ENCODE peak calls at places on chromosomes 4 and X, in eight cellular contexts. E, S, Y, W, G, A, F and L are unnamed samples.

GRCh38 chr4:74675673-74676279 is 118.5 kb downstream of the BTC start:
- DNase-seq in Y (no peak), A (no peak), S (peak), W (no peak), E (peak), F (no peak), G (peak), L (no peak)

GRCh38 chr4:28558871-28559270 is 1698.2 kb downstream of the STIM2 start:
- DNase-seq in E (no peak), S (no peak), W (no peak), A (no peak), F (no peak), G (no peak), Y (no peak), L (no peak)

GRCh38 chrX:15579778-15580747 is 20.7 kb downstream of the ACE2 start:
- DNase-seq in E (no peak), F (peak), A (no peak), W (no peak), G (no peak), S (no peak), Y (peak), L (peak)

GRCh38 chr4:18684932-18685331 is 663.4 kb upstream of the LCORL start:
- DNase-seq in G (no peak), F (no peak), S (no peak), E (no peak), Y (no peak), A (no peak), W (no peak), L (no peak)

GRCh38 chrX:133215747-133216146 is 2.4 kb downstream of the TFDP3 start:
- DNase-seq in A (peak), E (peak), W (no peak), S (no peak), F (no peak), Y (no peak), G (no peak), L (no peak)

GRCh38 chr4:122747068-122747467 is 14.6 kb downstream of the BBS12 start:
- DNase-seq in S (no peak), E (no peak), G (no peak), A (no peak), W (no peak), F (no peak), Y (no peak), L (no peak)

GRCh38 chrX:115344885-115345653 is 55.6 kb downstream of the LUZP4 start:
- DNase-seq in S (no peak), A (peak), E (peak), F (peak), G (peak), Y (peak), W (no peak), L (peak)

GRCh38 chr4:26404597-26405323 is 83.9 kb downstream of the RBPJ start:
- DNase-seq in S (no peak), Y (no peak), G (no peak), E (no peak), A (no peak), W (no peak), F (no peak), L (no peak)

GRCh38 chrX:69093960-69094935 is 71.0 kb downstream of the PJA1 start:
- DNase-seq in F (no peak), W (no peak), E (peak), Y (no peak), G (no peak), S (no peak), A (peak), L (no peak)

GRCh38 chr4:116066711-116067245 is 953.4 kb upstream of the NDST4 start:
- DNase-seq in A (peak), W (no peak), Y (no peak), G (no peak), F (no peak), E (no peak), S (no peak), L (no peak)

GRCh38 chr4:138841341-138841740 is 174.2 kb upstream of the NOCT start:
- DNase-seq in S (no peak), G (no peak), Y (no peak), A (no peak), E (no peak), W (no peak), F (no peak), L (no peak)

GRCh38 chr4:2273657-2274319 is 11.9 kb upstream of the MXD4 start:
- DNase-seq in W (no peak), G (no peak), S (no peak), F (no peak), A (no peak), E (no peak), Y (peak), L (no peak)

GRCh38 chr4:106032851-106033286 is 137.6 kb downstream of the NPNT start:
- DNase-seq in S (no peak), W (no peak), Y (peak), F (no peak), E (no peak), G (no peak), A (no peak), L (no peak)

GRCh38 chr4:156941940-156942548 is 29.6 kb downstream of the PDGFC start:
- DNase-seq in E (no peak), W (no peak), A (peak), F (peak), G (no peak), Y (peak), S (peak), L (peak)

GRCh38 chrX:43840265-43840664 is 42.0 kb downstream of the MAOB start:
- DNase-seq in A (no peak), G (no peak), Y (no peak), W (no peak), F (no peak), S (no peak), E (peak), L (no peak)

GRCh38 chr4:28251831-28252230 is 1391.2 kb downstream of the STIM2 start:
- DNase-seq in S (no peak), W (no peak), Y (no peak), A (no peak), E (no peak), G (no peak), F (no peak), L (no peak)

GRCh38 chr4:124177647-124178425 is 534.7 kb downstream of the ANKRD50 start:
- DNase-seq in A (no peak), F (no peak), E (no peak), S (no peak), Y (no peak), G (no peak), W (no peak), L (no peak)

GRCh38 chr4:2871911-2872310 is 28.3 kb downstream of the ADD1 start:
- DNase-seq in Y (no peak), S (no peak), G (no peak), W (no peak), E (no peak), A (no peak), F (no peak), L (no peak)

GRCh38 chrX:40167240-40168182 is 69.8 kb upstream of the BCOR start:
- DNase-seq in E (no peak), Y (peak), W (no peak), A (peak), G (no peak), F (no peak), S (no peak), L (peak)

GRCh38 chr4:123832173-123833026 is 435.8 kb downstream of the SPRY1 start:
- DNase-seq in G (no peak), Y (peak), W (no peak), A (no peak), F (no peak), E (no peak), S (no peak), L (peak)

GRCh38 chr4:110508827-110509446 is 33.0 kb downstream of the ENPEP start:
- DNase-seq in G (no peak), E (no peak), Y (no peak), F (no peak), A (no peak), S (no peak), W (no peak), L (no peak)

GRCh38 chr4:100450449-100450848 is 67.4 kb downstream of the EMCN start:
- DNase-seq in Y (no peak), S (no peak), F (no peak), G (no peak), W (no peak), E (no peak), A (no peak), L (no peak)

GRCh38 chr4:6974138-6974848 is 64.7 kb downstream of the TBC1D14 start:
- DNase-seq in A (peak), G (peak), W (peak), S (peak), Y (peak), F (peak), E (peak), L (peak)

GRCh38 chr4:144820115-144820514 is 174.2 kb downstream of the HHIP start:
- DNase-seq in E (no peak), G (no peak), F (no peak), Y (no peak), W (no peak), S (no peak), A (no peak), L (no peak)

GRCh38 chrX:13357925-13358324 is 38.1 kb upstream of the ATXN3L start:
- DNase-seq in A (no peak), G (no peak), F (no peak), S (no peak), Y (no peak), E (peak), W (no peak), L (no peak)

GRCh38 chr4:17718471-17718870 is 63.0 kb downstream of the FAM184B start:
- DNase-seq in W (no peak), Y (no peak), G (no peak), S (no peak), F (no peak), A (no peak), E (no peak), L (no peak)

GRCh38 chrX:10028283-10029104 is 61.3 kb downstream of the CLDN34 start:
- DNase-seq in A (no peak), G (no peak), Y (no peak), E (peak), W (no peak), F (no peak), S (no peak), L (no peak)

GRCh38 chr4:20284990-20285389 is 33.3 kb downstream of the SLIT2 start:
- DNase-seq in E (no peak), S (no peak), Y (no peak), W (no peak), A (no peak), F (no peak), G (no peak), L (no peak)

GRCh38 chr4:40228497-40229365 is 31.9 kb downstream of the RHOH start:
- DNase-seq in G (no peak), W (no peak), S (no peak), E (no peak), F (no peak), Y (no peak), A (peak), L (no peak)

GRCh38 chr4:54169176-54169575 is 59.9 kb upstream of the PDGFRA start:
- DNase-seq in G (no peak), S (no peak), E (no peak), F (no peak), Y (no peak), A (no peak), W (no peak), L (no peak)

GRCh38 chrX:134423606-134424005 is 36.4 kb upstream of the HPRT1 start:
- DNase-seq in A (no peak), W (no peak), Y (no peak), E (peak), G (no peak), F (no peak), S (no peak), L (no peak)

GRCh38 chr4:7052923-7053715 is 9.9 kb downstream of the TADA2B start:
- DNase-seq in S (no peak), W (no peak), Y (peak), E (no peak), A (no peak), G (no peak), F (peak), L (peak)

GRCh38 chr4:130099159-130099558 is 1003.2 kb downstream of the C4orf33 start:
- DNase-seq in F (no peak), G (no peak), Y (no peak), W (no peak), S (no peak), A (no peak), E (peak), L (no peak)

GRCh38 chr4:146329042-146329716 is 114.8 kb downstream of the REELD1 start:
- DNase-seq in A (no peak), Y (no peak), E (no peak), W (no peak), G (no peak), S (no peak), F (no peak), L (no peak)

GRCh38 chrX:42920752-42921151 is 142.8 kb upstream of the PPP1R2C start:
- DNase-seq in W (no peak), G (no peak), E (peak), Y (no peak), S (no peak), A (no peak), F (no peak), L (no peak)

GRCh38 chr4:184755278-184755677 is 21.4 kb upstream of the CENPU start:
- DNase-seq in F (no peak), S (no peak), E (no peak), Y (no peak), W (no peak), A (no peak), G (no peak), L (no peak)

GRCh38 chr4:81257021-81257420 is 42.0 kb upstream of the PRKG2 start:
- DNase-seq in W (no peak), A (no peak), G (no peak), F (no peak), S (no peak), Y (no peak), E (no peak), L (no peak)